ENCODE peak calls at places on chromosomes 5 and 9, in six cellular contexts. One of them, this sample, is unnamed.

GRCh38 chr9:102038006-102038405 is 299.6 kb upstream of the GRIN3A start:
- DNase-seq in anterior cingulate cortex: no peak
- DNase-seq in Daoy: no peak
- DNase-seq in cardiac fibroblast: no peak
- DNase-seq in astrocyte of the spinal cord: no peak
- DNase-seq in aorta: no peak
- DNase-seq in this sample: no peak

GRCh38 chr5:96747718-96748117 is 60.0 kb downstream of the ERAP1 start:
- DNase-seq in aorta: no peak
- DNase-seq in cardiac fibroblast: no peak
- DNase-seq in anterior cingulate cortex: no peak
- DNase-seq in Daoy: no peak
- DNase-seq in astrocyte of the spinal cord: no peak
- DNase-seq in this sample: no peak

GRCh38 chr9:10612649-10613398 is at the start of gene PTPRD:
- DNase-seq in anterior cingulate cortex: peak
- DNase-seq in Daoy: peak
- DNase-seq in astrocyte of the spinal cord: peak
- DNase-seq in aorta: no peak
- DNase-seq in cardiac fibroblast: peak
- DNase-seq in this sample: peak

GRCh38 chr9:126491256-126491879 is 122.4 kb upstream of the LMX1B start:
- DNase-seq in aorta: peak
- DNase-seq in anterior cingulate cortex: no peak
- DNase-seq in Daoy: peak
- DNase-seq in cardiac fibroblast: peak
- DNase-seq in astrocyte of the spinal cord: peak
- DNase-seq in this sample: peak

GRCh38 chr5:143824851-143825720 is 13.1 kb downstream of the HMHB1 start:
- DNase-seq in aorta: peak
- DNase-seq in cardiac fibroblast: peak
- DNase-seq in anterior cingulate cortex: peak
- DNase-seq in Daoy: peak
- DNase-seq in astrocyte of the spinal cord: peak
- DNase-seq in this sample: peak

GRCh38 chr9:79155308-79155707 is 416.5 kb upstream of the TLE4 start:
- DNase-seq in cardiac fibroblast: no peak
- DNase-seq in astrocyte of the spinal cord: no peak
- DNase-seq in aorta: no peak
- DNase-seq in anterior cingulate cortex: no peak
- DNase-seq in Daoy: no peak
- DNase-seq in this sample: no peak

GRCh38 chr5:137328991-137329390 is 170.1 kb downstream of the SPOCK1 start:
- DNase-seq in cardiac fibroblast: no peak
- DNase-seq in Daoy: no peak
- DNase-seq in anterior cingulate cortex: no peak
- DNase-seq in aorta: no peak
- DNase-seq in astrocyte of the spinal cord: no peak
- DNase-seq in this sample: no peak

GRCh38 chr5:95620870-95621838 is 1.3 kb downstream of the GPR150 start:
- DNase-seq in astrocyte of the spinal cord: no peak
- DNase-seq in anterior cingulate cortex: peak
- DNase-seq in cardiac fibroblast: peak
- DNase-seq in Daoy: peak
- DNase-seq in aorta: peak
- DNase-seq in this sample: peak

GRCh38 chr9:121075251-121076036 is 689 bp downstream of the CNTRL start:
- DNase-seq in astrocyte of the spinal cord: no peak
- DNase-seq in cardiac fibroblast: peak
- DNase-seq in anterior cingulate cortex: no peak
- DNase-seq in aorta: no peak
- DNase-seq in Daoy: no peak
- DNase-seq in this sample: no peak

GRCh38 chr5:63261695-63262094 is 683.1 kb downstream of the LRRC70 start:
- DNase-seq in astrocyte of the spinal cord: no peak
- DNase-seq in anterior cingulate cortex: no peak
- DNase-seq in aorta: no peak
- DNase-seq in cardiac fibroblast: no peak
- DNase-seq in Daoy: no peak
- DNase-seq in this sample: no peak

GRCh38 chr9:77040340-77040739 is 20.9 kb downstream of the FOXB2 start:
- DNase-seq in anterior cingulate cortex: no peak
- DNase-seq in Daoy: no peak
- DNase-seq in aorta: no peak
- DNase-seq in astrocyte of the spinal cord: no peak
- DNase-seq in cardiac fibroblast: no peak
- DNase-seq in this sample: no peak

GRCh38 chr9:89361031-89361430 is 42.7 kb downstream of the SECISBP2 start:
- DNase-seq in cardiac fibroblast: no peak
- DNase-seq in aorta: peak
- DNase-seq in anterior cingulate cortex: no peak
- DNase-seq in Daoy: no peak
- DNase-seq in astrocyte of the spinal cord: no peak
- DNase-seq in this sample: no peak

GRCh38 chr5:67972027-67972822 is 243.3 kb upstream of the PIK3R1 start:
- DNase-seq in aorta: no peak
- DNase-seq in cardiac fibroblast: no peak
- DNase-seq in astrocyte of the spinal cord: no peak
- DNase-seq in Daoy: no peak
- DNase-seq in anterior cingulate cortex: no peak
- DNase-seq in this sample: no peak

GRCh38 chr5:172798422-172799215 is 27.6 kb upstream of the DUSP1 start:
- DNase-seq in astrocyte of the spinal cord: peak
- DNase-seq in cardiac fibroblast: peak
- DNase-seq in Daoy: peak
- DNase-seq in aorta: peak
- DNase-seq in anterior cingulate cortex: no peak
- DNase-seq in this sample: no peak

GRCh38 chr5:10031817-10032216 is 217.9 kb downstream of the ATPSCKMT start:
- DNase-seq in astrocyte of the spinal cord: no peak
- DNase-seq in aorta: no peak
- DNase-seq in cardiac fibroblast: no peak
- DNase-seq in Daoy: no peak
- DNase-seq in anterior cingulate cortex: no peak
- DNase-seq in this sample: no peak

GRCh38 chr5:39476466-39477215 is 51.9 kb upstream of the DAB2 start:
- DNase-seq in cardiac fibroblast: peak
- DNase-seq in aorta: no peak
- DNase-seq in astrocyte of the spinal cord: peak
- DNase-seq in anterior cingulate cortex: no peak
- DNase-seq in Daoy: no peak
- DNase-seq in this sample: peak

This sample was measured in A673.